ENCODE peak calls at places on chromosomes 16 and 17, in six cellular contexts. H is heart left ventricle, R is pancreas, Z is adrenal gland, B is lung, I is A549. L is an unnamed sample.

GRCh38 chr16:49754495-49755290 is 101.2 kb downstream of the ZNF423 start:
- DNase-seq in H (peak; percentile 44), R (no peak), Z (peak; percentile 11), B (no peak), I (no peak), L (peak; percentile 33)

GRCh38 chr17:17446666-17447155 is 30.1 kb upstream of the MED9 start:
- DNase-seq in H (no peak), R (no peak), Z (no peak), B (no peak), I (peak; percentile 54), L (no peak)

GRCh38 chr17:77435272-77436057 is 294.7 kb downstream of the SEC14L1 start:
- DNase-seq in H (no peak), R (no peak), Z (no peak), B (no peak), I (no peak), L (no peak)

GRCh38 chr17:29400818-29401217 is 10.7 kb downstream of the TAOK1 start:
- DNase-seq in H (no peak), R (no peak), Z (no peak), B (no peak), I (no peak), L (no peak)

GRCh38 chr16:58152246-58152868 is 23.2 kb upstream of the CFAP20 start:
- DNase-seq in H (no peak), R (no peak), Z (no peak), B (no peak), I (no peak), L (no peak)

GRCh38 chr16:84819644-84820304 is at the start of gene CRISPLD2:
- DNase-seq in H (peak; percentile 91), R (peak; percentile 84), Z (peak; percentile 93), B (peak; percentile 91), I (peak; percentile 93), L (peak; percentile 90)

GRCh38 chr17:77213778-77214132 is 73.0 kb downstream of the SEC14L1 start:
- DNase-seq in H (no peak), R (no peak), Z (no peak), B (no peak), I (no peak), L (no peak)

GRCh38 chr17:74351552-74352210 is 10.0 kb downstream of the BTBD17 start:
- DNase-seq in H (no peak), R (no peak), Z (no peak), B (no peak), I (no peak), L (no peak)

GRCh38 chr16:51445250-51445649 is 294.2 kb upstream of the SALL1 start:
- DNase-seq in H (no peak), R (no peak), Z (no peak), B (no peak), I (no peak), L (peak; percentile 74)

GRCh38 chr16:19879241-19879792 is 5.3 kb downstream of the GPRC5B start:
- DNase-seq in H (no peak), R (peak; percentile 30), Z (peak; percentile 21), B (no peak), I (no peak), L (peak; percentile 50)

GRCh38 chr16:54927125-54928015 is 3.3 kb upstream of the IRX5 start:
- DNase-seq in H (no peak), R (no peak), Z (no peak), B (no peak), I (no peak), L (no peak)

GRCh38 chr17:6232768-6233130 is 162.6 kb downstream of the WSCD1 start:
- DNase-seq in H (no peak), R (no peak), Z (no peak), B (no peak), I (no peak), L (no peak)

GRCh38 chr16:12617401-12617819 is 186.3 kb downstream of the CPPED1 start:
- DNase-seq in H (no peak), R (no peak), Z (no peak), B (no peak), I (no peak), L (no peak)

DNA sequence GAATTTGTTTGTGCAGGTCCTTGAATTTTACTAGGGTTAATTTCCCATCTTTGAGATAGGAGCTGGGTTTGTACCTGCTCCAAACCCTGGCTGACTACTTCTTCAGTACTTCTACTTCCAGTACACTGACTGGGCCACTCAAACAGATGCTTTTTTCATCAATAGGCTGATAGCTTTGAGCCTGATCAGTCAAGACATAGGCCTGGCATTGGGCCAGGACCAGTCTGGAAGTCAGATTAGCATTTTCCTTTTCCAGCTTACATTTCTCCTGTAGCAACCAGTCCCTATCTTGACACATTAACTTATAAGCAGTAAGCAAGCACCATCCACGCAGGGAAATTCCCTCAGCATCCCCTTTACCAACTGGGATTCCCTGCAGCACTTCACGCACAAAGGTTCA is 7.5 kb upstream of the TMEM101 start:
- DNase-seq in H (no peak), R (no peak), Z (no peak), B (no peak), I (no peak), L (no peak)
- H3K4me3 ChIP-seq in H (no peak overlapping the region), R (no peak overlapping the region), Z (no peak overlapping the region), B (no peak overlapping the region), I (no peak overlapping the region), L (no peak overlapping the region)

GRCh38 chr17:50423553-50424159 is 2.4 kb upstream of the ACSF2 start:
- DNase-seq in H (no peak), R (peak; percentile 45), Z (peak; percentile 13), B (peak; percentile 60), I (no peak), L (peak; percentile 62)
- TF ChIP-seq CTCF in H (no peak), R (no peak), Z (no peak), B (no peak), I (no peak), L (no peak)

DNA sequence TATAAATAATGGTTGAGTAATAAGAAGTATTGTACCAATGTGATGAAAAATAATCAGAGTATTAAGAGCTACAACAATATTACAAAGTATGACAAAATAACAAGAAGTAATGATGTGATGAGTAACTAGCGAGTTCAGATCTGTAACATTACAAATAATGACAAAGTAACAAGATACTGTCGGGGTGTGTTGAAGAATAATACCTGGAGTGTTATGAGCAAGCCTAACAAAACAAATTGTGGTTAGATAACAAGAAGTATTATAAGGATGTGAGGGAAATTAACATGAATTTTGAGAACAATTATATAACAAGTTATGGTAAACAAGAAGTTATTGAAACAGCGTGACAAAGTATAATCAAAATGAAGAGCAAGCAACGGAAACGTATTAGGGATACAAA is 1.3 kb downstream of the TBX4 start:
- DNase-seq in H (no peak), R (no peak), Z (no peak), B (no peak), I (no peak), L (no peak)
- H3K4me3 ChIP-seq in H (no peak overlapping the region), R (no peak overlapping the region), Z (no peak overlapping the region), B (no peak overlapping the region), I (no peak overlapping the region), L (no peak overlapping the region)

DNA sequence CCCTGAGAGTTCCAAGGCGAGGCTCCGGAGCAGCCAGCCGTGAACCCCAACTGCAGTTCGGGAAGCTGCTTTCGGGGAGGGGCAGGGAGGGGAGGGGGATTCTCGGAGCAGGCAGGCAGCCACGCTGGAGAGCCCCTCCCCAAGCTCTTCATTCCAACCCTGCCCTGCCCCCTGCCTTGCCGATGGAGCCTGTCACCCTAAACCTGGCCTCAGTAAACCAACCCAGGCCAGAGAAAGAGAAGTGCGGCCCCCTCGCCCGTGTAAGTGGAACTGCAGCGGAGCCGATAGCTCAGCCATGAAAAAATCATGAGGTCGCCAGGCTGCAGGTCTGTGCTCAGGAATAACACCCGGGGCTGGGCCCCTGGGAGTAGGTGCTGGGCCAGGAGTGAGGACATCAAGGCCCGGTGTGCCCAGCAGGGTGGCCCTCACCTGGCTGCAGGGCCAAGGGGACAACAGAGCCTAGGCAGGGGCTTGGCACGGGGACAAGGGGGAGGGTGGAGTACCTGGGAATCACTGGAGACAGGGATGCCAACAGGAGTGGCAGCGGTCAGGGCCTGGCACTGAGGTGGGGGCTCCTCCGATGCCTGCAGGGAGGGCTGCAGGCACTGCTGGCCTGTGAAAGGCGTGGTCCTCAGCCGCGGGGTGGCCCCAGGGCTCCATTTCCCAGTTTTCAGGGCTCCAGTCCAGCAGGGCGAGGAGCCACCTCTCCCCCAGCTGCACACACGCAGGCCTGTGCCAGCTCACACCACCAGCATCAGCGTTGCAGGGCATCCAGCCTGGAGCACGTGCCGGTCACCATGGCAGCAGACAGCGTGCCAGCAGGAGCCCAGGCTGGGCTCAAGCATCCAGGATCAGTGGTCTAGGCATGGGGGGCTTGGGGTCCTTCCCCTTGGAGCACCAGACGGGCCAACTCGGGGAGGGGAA is 4.8 kb upstream of the FSCN2 start:
- DNase-seq in H (peak; percentile 61), R (no peak), Z (no peak), B (no peak), I (no peak), L (peak; percentile 69)
- TF ChIP-seq CTCF in H (no peak), R (no peak), Z (no peak), B (no peak), I (no peak), L (peak; percentile 64)

DNA sequence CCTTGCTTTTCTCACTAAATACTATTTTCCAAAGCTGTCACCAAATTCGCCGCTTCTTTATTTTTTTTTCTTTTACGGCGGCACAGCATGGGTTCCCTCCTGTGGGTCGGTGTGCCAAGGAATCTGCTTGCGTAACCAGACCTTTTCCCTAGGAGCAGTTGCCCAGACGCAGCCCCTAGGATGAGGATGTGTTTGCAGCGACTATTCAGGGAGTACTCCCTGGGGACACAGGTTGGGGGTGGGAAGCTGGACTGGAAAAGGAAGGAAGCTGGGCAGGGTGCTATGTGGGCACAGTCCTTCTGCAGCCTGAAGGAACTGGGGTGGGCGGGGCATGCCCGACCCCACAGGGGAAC is 49.0 kb upstream of the ZCCHC14 start:
- DNase-seq in H (peak; percentile 22), R (no peak), Z (no peak), B (no peak), I (no peak), L (peak; percentile 18)
- H3K4me3 ChIP-seq in H (peak overlapping the region; percentile 15), R (no peak overlapping the region), Z (no peak overlapping the region), B (no peak overlapping the region), I (no peak overlapping the region), L (peak overlapping the region; percentile 42)

GRCh38 chr16:526181-527014 is 1.1 kb upstream of the CAPN15 start:
- DNase-seq in H (no peak), R (no peak), Z (peak; percentile 62), B (peak; percentile 53), I (no peak), L (peak; percentile 62)
- TF ChIP-seq CTCF in H (no peak), R (no peak), Z (no peak), B (no peak), I (no peak), L (peak; percentile 16)

GRCh38 chr17:76156662-76156991 is 15.6 kb upstream of the FOXJ1 start:
- DNase-seq in H (no peak), R (no peak), Z (no peak), B (no peak), I (no peak), L (no peak)
- H3K4me3 ChIP-seq in H (no peak overlapping the region), R (no peak overlapping the region), Z (no peak overlapping the region), B (no peak overlapping the region), I (no peak overlapping the region), L (no peak overlapping the region)

L was measured in choroid plexus epithelial cell.